ENCODE peak calls at places on chromosomes 4 and X, in six cellular contexts. N is RKO; Y is sciatic nerve; V is renal cortical epithelial cell; R is CD4-positive, alpha-beta T cell; K is suprapubic skin. J is an unnamed sample.

GRCh38 chr4:117847849-117848248 is 186.4 kb upstream of the NDST3 start:
- DNase-seq in V (no peak), K (no peak), R (no peak), N (no peak), Y (no peak), J (no peak)

GRCh38 chr4:25299476-25300203 is 12.9 kb upstream of the ZCCHC4 start:
- DNase-seq in K (no peak), R (no peak), N (no peak), V (peak; percentile 37), Y (no peak), J (no peak)

GRCh38 chr4:54032558-54033135 is 31.8 kb downstream of the CHIC2 start:
- DNase-seq in K (no peak), Y (no peak), V (no peak), N (no peak), R (no peak), J (no peak)

GRCh38 chr4:140004580-140005314 is 149.2 kb downstream of the MAML3 start:
- DNase-seq in R (no peak), V (peak; percentile 8), K (no peak), Y (peak; percentile 68), N (no peak), J (no peak)

GRCh38 chr4:157983300-157983699 is 189.5 kb downstream of the GASK1B start:
- DNase-seq in V (no peak), N (peak; percentile 20), K (no peak), Y (no peak), R (no peak), J (no peak)

GRCh38 chrX:148960060-148960459 is 459.6 kb downstream of the AFF2 start:
- DNase-seq in N (peak; percentile 0), V (no peak), Y (no peak), K (no peak), R (no peak), J (no peak)

GRCh38 chr4:93178279-93178678 is 650.3 kb upstream of the ATOH1 start:
- DNase-seq in K (no peak), Y (no peak), V (no peak), R (no peak), N (no peak), J (no peak)

GRCh38 chrX:69603566-69604194 is 12.2 kb upstream of the EDA start:
- DNase-seq in N (no peak), R (no peak), V (no peak), Y (no peak), K (no peak), J (no peak)

GRCh38 chr4:124641715-124642380 is 70.7 kb downstream of the ANKRD50 start:
- DNase-seq in N (peak; percentile 99), K (no peak), V (peak; percentile 98), Y (no peak), R (no peak), J (peak; percentile 96)

GRCh38 chr4:8115203-8115520 is 43.5 kb downstream of the ABLIM2 start:
- DNase-seq in V (no peak), K (no peak), N (no peak), Y (no peak), R (no peak), J (no peak)

GRCh38 chr4:52202251-52202779 is 151.2 kb downstream of the SPATA18 start:
- DNase-seq in V (no peak), K (no peak), Y (no peak), R (no peak), N (no peak), J (no peak)

GRCh38 chr4:6154875-6155274 is 45.5 kb downstream of the JAKMIP1 start:
- DNase-seq in R (no peak), K (no peak), Y (no peak), V (no peak), N (no peak), J (no peak)

GRCh38 chrX:25144043-25144940 is 128.5 kb upstream of the ARX start:
- DNase-seq in K (peak; percentile 63), V (peak; percentile 27), R (peak; percentile 25), Y (peak; percentile 83), N (peak; percentile 66), J (peak; percentile 18)

GRCh38 chr4:142248946-142249345 is 597.2 kb downstream of the INPP4B start:
- DNase-seq in V (peak; percentile 38), N (no peak), Y (no peak), R (no peak), K (no peak), J (no peak)

GRCh38 chr4:142383800-142384470 is 462.2 kb downstream of the INPP4B start:
- DNase-seq in N (no peak), V (peak; percentile 87), R (no peak), K (no peak), Y (no peak), J (no peak)

GRCh38 chr4:156420557-156420956 is 466.9 kb upstream of the CTSO start:
- DNase-seq in V (peak; percentile 11), N (no peak), K (no peak), Y (no peak), R (no peak), J (no peak)

GRCh38 chr4:127631420-127631819 is 1.3 kb upstream of the INTU start:
- DNase-seq in K (no peak), V (peak; percentile 18), Y (no peak), R (no peak), N (peak; percentile 55), J (no peak)